ENCODE peak calls at places on chromosomes 1 and 21, in six cellular contexts. U is hypothalamus; Z is cardiac muscle cell; P is NCI-H2029 treated with DMSO at 0.1 percent for 48 hours; A is stimulated activated CD8-positive, alpha-beta memory T cell treated with anti-CD3 and anti-CD28 coated beads, Interleukin-15, amount 100 ng/mL, for 24 hours; O is stimulated activated CD4-positive, alpha-beta T cell treated with anti-CD3 and anti-CD28 coated beads, Interleukin-2, amount 100 ng/mL, for 48 hours. Q is an unnamed sample.

GRCh38 chr21:29175408-29176147 is 45.1 kb downstream of the MAP3K7CL start:
- DNase-seq in O (no peak), P (peak; percentile 58), A (no peak), U (no peak), Z (no peak), Q (no peak)

GRCh38 chr1:32925360-32926142 is 24.4 kb upstream of the TMEM54 start:
- DNase-seq in P (no peak), U (no peak), A (no peak), Z (peak; percentile 74), O (no peak), Q (peak; percentile 33)

GRCh38 chr21:35528109-35529042 is 479.3 kb upstream of the RUNX1 start:
- DNase-seq in Z (no peak), A (peak; percentile 7), P (no peak), O (peak; percentile 36), U (no peak), Q (no peak)

GRCh38 chr1:152917794-152918193 is 9.4 kb downstream of the IVL start:
- DNase-seq in O (no peak), P (no peak), A (no peak), U (no peak), Z (peak; percentile 39), Q (peak; percentile 62)

GRCh38 chr21:31813873-31814272 is 58.9 kb upstream of the HUNK start:
- DNase-seq in A (no peak), Z (no peak), O (no peak), P (no peak), U (no peak), Q (no peak)

GRCh38 chr1:64923294-64923718 is 43.0 kb downstream of the JAK1 start:
- DNase-seq in U (no peak), P (peak; percentile 40), Z (no peak), O (peak; percentile 32), A (no peak), Q (no peak)

GRCh38 chr1:146022403-146023127 is 1.0 kb upstream of the HJV start:
- DNase-seq in Z (no peak), O (no peak), P (no peak), A (no peak), U (no peak), Q (no peak)

GRCh38 chr1:18836654-18837053 is 22.8 kb downstream of the TAS1R2 start:
- DNase-seq in P (no peak), U (no peak), O (no peak), A (no peak), Z (no peak), Q (no peak)

GRCh38 chr1:62325076-62325475 is 5.8 kb upstream of the KANK4 start:
- DNase-seq in A (no peak), Z (peak; percentile 28), P (no peak), O (no peak), U (no peak), Q (peak; percentile 91)

GRCh38 chr1:194873328-194873923 is 1687.0 kb upstream of the B3GALT2 start:
- DNase-seq in P (no peak), A (no peak), O (no peak), U (no peak), Z (no peak), Q (no peak)

GRCh38 chr1:36351222-36351977 is 28.0 kb upstream of the EVA1B start:
- DNase-seq in Z (no peak), O (no peak), P (no peak), A (no peak), U (no peak), Q (peak; percentile 93)

GRCh38 chr1:233075045-233075444 is 124.6 kb downstream of the NTPCR start:
- DNase-seq in P (no peak), U (no peak), O (no peak), A (no peak), Z (no peak), Q (peak; percentile 47)

GRCh38 chr1:167722152-167722869 is 529 bp downstream of the MPZL1 start:
- DNase-seq in U (no peak), A (no peak), P (no peak), Z (peak; percentile 79), O (no peak), Q (peak; percentile 35)

GRCh38 chr1:84208935-84209334 is 64.9 kb downstream of the PRKACB start:
- DNase-seq in U (no peak), A (no peak), Z (no peak), P (no peak), O (no peak), Q (peak; percentile 45)

GRCh38 chr1:10738125-10738746 is 58.2 kb downstream of the CASZ1 start:
- DNase-seq in P (no peak), U (no peak), Z (no peak), O (no peak), A (no peak), Q (no peak)

GRCh38 chr1:153717330-153717729 is 10.5 kb upstream of the INTS3 start:
- DNase-seq in O (no peak), P (no peak), A (no peak), Z (no peak), U (no peak), Q (no peak)

GRCh38 chr1:245155186-245156040 is 628 bp downstream of the KIF26B start:
- DNase-seq in U (no peak), Z (peak; percentile 53), A (no peak), P (peak; percentile 60), O (no peak), Q (peak; percentile 43)

GRCh38 chr1:207407655-207408256 is 46.4 kb upstream of the CR2 start:
- DNase-seq in O (no peak), P (no peak), U (no peak), Z (no peak), A (no peak), Q (no peak)

GRCh38 chr1:115286431-115287205 is 51.4 kb downstream of the NGF start:
- DNase-seq in A (no peak), P (no peak), U (no peak), Z (no peak), O (no peak), Q (no peak)

Q was measured in foreskin keratinocyte.